ENCODE peak calls at places on chromosomes 7 and 10, in eight cellular contexts. One of them, this sample, is unnamed.

GRCh38 chr10:99660662-99661369 is 1.5 kb downstream of the ENTPD7 start:
- DNase-seq in retinal pigment epithelial cell: no peak
- DNase-seq in GM12865: no peak
- DNase-seq in A549: no peak
- DNase-seq in left ventricle myocardium inferior: no peak
- DNase-seq in WERI-Rb-1: no peak
- DNase-seq in stomach: no peak
- DNase-seq in heart right ventricle: no peak
- DNase-seq in this sample: no peak

GRCh38 chr7:130793855-130794618 is 60.0 kb upstream of the KLF14 start:
- DNase-seq in retinal pigment epithelial cell: peak
- DNase-seq in GM12865: no peak
- DNase-seq in A549: peak
- DNase-seq in left ventricle myocardium inferior: no peak
- DNase-seq in WERI-Rb-1: no peak
- DNase-seq in stomach: no peak
- DNase-seq in heart right ventricle: no peak
- DNase-seq in this sample: no peak

GRCh38 chr7:67947651-67948050 is 951.0 kb downstream of the TYW1 start:
- DNase-seq in retinal pigment epithelial cell: no peak
- DNase-seq in GM12865: no peak
- DNase-seq in A549: no peak
- DNase-seq in left ventricle myocardium inferior: no peak
- DNase-seq in WERI-Rb-1: no peak
- DNase-seq in stomach: no peak
- DNase-seq in heart right ventricle: no peak
- DNase-seq in this sample: no peak

GRCh38 chr7:46032936-46033335 is 111.9 kb upstream of the IGFBP3 start:
- DNase-seq in retinal pigment epithelial cell: no peak
- DNase-seq in GM12865: no peak
- DNase-seq in A549: peak
- DNase-seq in left ventricle myocardium inferior: no peak
- DNase-seq in WERI-Rb-1: no peak
- DNase-seq in stomach: no peak
- DNase-seq in heart right ventricle: no peak
- DNase-seq in this sample: no peak

GRCh38 chr10:7424315-7424714 is 13.5 kb upstream of the SFMBT2 start:
- DNase-seq in retinal pigment epithelial cell: no peak
- DNase-seq in GM12865: no peak
- DNase-seq in A549: no peak
- DNase-seq in left ventricle myocardium inferior: no peak
- DNase-seq in WERI-Rb-1: no peak
- DNase-seq in stomach: no peak
- DNase-seq in heart right ventricle: no peak
- DNase-seq in this sample: no peak

GRCh38 chr10:12056758-12057157 is 12.0 kb upstream of the DHTKD1 start:
- DNase-seq in retinal pigment epithelial cell: no peak
- DNase-seq in GM12865: no peak
- DNase-seq in A549: no peak
- DNase-seq in left ventricle myocardium inferior: no peak
- DNase-seq in WERI-Rb-1: no peak
- DNase-seq in stomach: no peak
- DNase-seq in heart right ventricle: no peak
- DNase-seq in this sample: no peak

GRCh38 chr7:512541-513311 is 6.9 kb downstream of the PDGFA start:
- DNase-seq in retinal pigment epithelial cell: no peak
- DNase-seq in GM12865: no peak
- DNase-seq in A549: no peak
- DNase-seq in left ventricle myocardium inferior: no peak
- DNase-seq in WERI-Rb-1: no peak
- DNase-seq in stomach: peak
- DNase-seq in heart right ventricle: peak
- DNase-seq in this sample: no peak

GRCh38 chr7:155893664-155894063 is 81.4 kb upstream of the SHH start:
- DNase-seq in retinal pigment epithelial cell: no peak
- DNase-seq in GM12865: no peak
- DNase-seq in A549: no peak
- DNase-seq in left ventricle myocardium inferior: no peak
- DNase-seq in WERI-Rb-1: no peak
- DNase-seq in stomach: no peak
- DNase-seq in heart right ventricle: no peak
- DNase-seq in this sample: no peak

GRCh38 chr10:127757033-127757432 is 20.0 kb downstream of the FOXI2 start:
- DNase-seq in retinal pigment epithelial cell: no peak
- DNase-seq in GM12865: peak
- DNase-seq in A549: no peak
- DNase-seq in left ventricle myocardium inferior: no peak
- DNase-seq in WERI-Rb-1: no peak
- DNase-seq in stomach: no peak
- DNase-seq in heart right ventricle: no peak
- DNase-seq in this sample: no peak

GRCh38 chr7:12771378-12771877 is 84.0 kb downstream of the ARL4A start:
- DNase-seq in retinal pigment epithelial cell: peak
- DNase-seq in GM12865: no peak
- DNase-seq in A549: no peak
- DNase-seq in left ventricle myocardium inferior: no peak
- DNase-seq in WERI-Rb-1: no peak
- DNase-seq in stomach: no peak
- DNase-seq in heart right ventricle: peak
- DNase-seq in this sample: no peak

GRCh38 chr10:5975641-5976473 is 1.5 kb downstream of the IL15RA start:
- DNase-seq in retinal pigment epithelial cell: no peak
- DNase-seq in GM12865: peak
- DNase-seq in A549: no peak
- DNase-seq in left ventricle myocardium inferior: peak
- DNase-seq in WERI-Rb-1: no peak
- DNase-seq in stomach: peak
- DNase-seq in heart right ventricle: no peak
- DNase-seq in this sample: no peak

DNA sequence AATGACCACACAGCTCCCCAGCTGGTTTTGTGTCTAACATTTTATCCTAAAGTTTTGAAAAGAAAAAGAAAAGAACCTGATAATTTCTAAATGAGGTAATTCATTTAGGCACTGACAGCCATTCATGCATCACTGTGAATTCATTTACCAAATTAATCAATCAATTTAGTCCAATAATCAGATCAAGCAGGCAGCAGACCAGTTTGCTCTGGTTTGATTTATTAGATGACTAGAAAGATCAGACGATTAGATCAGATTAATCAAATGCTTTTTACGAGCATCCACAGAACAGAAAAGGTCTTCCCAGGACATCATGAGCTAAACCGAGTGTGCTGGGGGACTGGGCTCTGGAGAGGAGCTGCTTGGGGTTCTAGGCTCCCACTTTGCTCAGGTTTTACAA is 226.5 kb upstream of the MYO3A start:
- DNase-seq in retinal pigment epithelial cell: no peak
- DNase-seq in GM12865: no peak
- DNase-seq in A549: no peak
- DNase-seq in left ventricle myocardium inferior: no peak
- DNase-seq in WERI-Rb-1: peak
- DNase-seq in stomach: no peak
- DNase-seq in heart right ventricle: no peak
- DNase-seq in this sample: no peak
- TF ChIP-seq CTCF in retinal pigment epithelial cell: no peak
- TF ChIP-seq CTCF in GM12865: no peak
- TF ChIP-seq CTCF in A549: no peak
- TF ChIP-seq CTCF in left ventricle myocardium inferior: no peak
- TF ChIP-seq CTCF in WERI-Rb-1: no peak
- TF ChIP-seq CTCF in stomach: no peak
- TF ChIP-seq CTCF in heart right ventricle: no peak
- TF ChIP-seq CTCF in this sample: no peak

GRCh38 chr10:77634939-77635338 is 2.7 kb downstream of the KCNMA1 start:
- DNase-seq in retinal pigment epithelial cell: no peak
- DNase-seq in GM12865: no peak
- DNase-seq in A549: no peak
- DNase-seq in left ventricle myocardium inferior: no peak
- DNase-seq in WERI-Rb-1: no peak
- DNase-seq in stomach: no peak
- DNase-seq in heart right ventricle: no peak
- DNase-seq in this sample: no peak

GRCh38 chr10:77636967-77637473 is 588 bp downstream of the KCNMA1 start:
- DNase-seq in retinal pigment epithelial cell: no peak
- DNase-seq in GM12865: no peak
- DNase-seq in A549: no peak
- DNase-seq in left ventricle myocardium inferior: no peak
- DNase-seq in WERI-Rb-1: no peak
- DNase-seq in stomach: no peak
- DNase-seq in heart right ventricle: no peak
- DNase-seq in this sample: no peak

GRCh38 chr10:77637474-77637985 is at the start of gene KCNMA1:
- DNase-seq in retinal pigment epithelial cell: no peak
- DNase-seq in GM12865: peak
- DNase-seq in A549: peak
- DNase-seq in left ventricle myocardium inferior: no peak
- DNase-seq in WERI-Rb-1: peak
- DNase-seq in stomach: no peak
- DNase-seq in heart right ventricle: no peak
- DNase-seq in this sample: no peak

GRCh38 chr10:77636286-77636966 is 1.2 kb downstream of the KCNMA1 start:
- DNase-seq in retinal pigment epithelial cell: no peak
- DNase-seq in GM12865: no peak
- DNase-seq in A549: no peak
- DNase-seq in left ventricle myocardium inferior: no peak
- DNase-seq in WERI-Rb-1: no peak
- DNase-seq in stomach: no peak
- DNase-seq in heart right ventricle: no peak
- DNase-seq in this sample: no peak

GRCh38 chr10:77635402-77636227 is 2.0 kb downstream of the KCNMA1 start:
- DNase-seq in retinal pigment epithelial cell: no peak
- DNase-seq in GM12865: no peak
- DNase-seq in A549: no peak
- DNase-seq in left ventricle myocardium inferior: no peak
- DNase-seq in WERI-Rb-1: no peak
- DNase-seq in stomach: no peak
- DNase-seq in heart right ventricle: no peak
- DNase-seq in this sample: no peak
- H3K4me3 ChIP-seq in retinal pigment epithelial cell: peak
- H3K4me3 ChIP-seq in GM12865: no peak
- H3K4me3 ChIP-seq in A549: no peak
- H3K4me3 ChIP-seq in left ventricle myocardium inferior: peak
- H3K4me3 ChIP-seq in WERI-Rb-1: no peak
- H3K4me3 ChIP-seq in stomach: peak
- H3K4me3 ChIP-seq in heart right ventricle: no peak
- H3K4me3 ChIP-seq in this sample: peak

DNA sequence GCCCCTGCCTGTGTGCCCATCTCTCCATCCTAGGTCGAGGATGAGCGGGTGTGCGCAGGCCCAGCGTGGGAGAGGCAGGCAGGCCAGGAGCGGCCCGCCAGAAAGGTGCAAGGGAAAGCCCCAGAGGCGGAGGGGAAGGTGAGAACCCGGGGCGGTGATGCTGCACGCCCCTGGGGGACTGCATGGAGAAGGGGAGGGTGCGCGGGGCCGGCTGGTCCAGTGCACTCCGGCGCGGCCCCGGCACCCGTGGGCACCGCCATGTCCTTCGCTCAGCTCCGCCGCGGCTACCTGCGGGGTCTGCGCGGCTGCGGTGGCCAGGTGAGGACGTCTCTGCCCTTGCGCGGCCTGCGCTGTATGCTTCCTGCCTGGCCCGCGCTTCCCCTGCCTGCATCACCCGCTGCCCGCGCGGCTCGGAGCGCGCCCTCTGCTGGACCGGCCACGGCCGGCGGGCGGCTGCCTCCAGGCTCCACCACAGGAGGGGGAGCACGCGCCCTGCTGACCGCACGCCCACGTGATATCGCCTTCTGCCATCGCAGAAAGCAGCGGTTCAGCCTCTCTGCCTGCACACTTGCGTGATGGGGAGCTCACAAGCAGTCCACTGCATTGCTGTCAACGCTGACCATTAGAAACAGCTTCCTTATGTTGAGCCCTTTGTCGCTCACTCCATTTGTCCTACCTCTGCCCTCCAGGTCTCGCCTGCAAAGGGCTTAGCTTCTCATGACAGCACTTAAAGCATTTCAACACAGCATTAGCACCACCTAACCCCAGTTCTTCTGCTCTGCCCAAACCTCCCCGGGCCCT is 73.9 kb downstream of the CXCL12 start:
- DNase-seq in retinal pigment epithelial cell: peak
- DNase-seq in GM12865: peak
- DNase-seq in A549: peak
- DNase-seq in left ventricle myocardium inferior: peak
- DNase-seq in WERI-Rb-1: peak
- DNase-seq in stomach: peak
- DNase-seq in heart right ventricle: peak
- DNase-seq in this sample: no peak
- TF ChIP-seq CTCF in retinal pigment epithelial cell: peak
- TF ChIP-seq CTCF in GM12865: peak
- TF ChIP-seq CTCF in A549: peak
- TF ChIP-seq CTCF in left ventricle myocardium inferior: peak
- TF ChIP-seq CTCF in WERI-Rb-1: peak
- TF ChIP-seq CTCF in stomach: no peak
- TF ChIP-seq CTCF in heart right ventricle: peak
- TF ChIP-seq CTCF in this sample: peak

GRCh38 chr7:127909424-127910152 is 121.6 kb downstream of the LRRC4 start:
- DNase-seq in retinal pigment epithelial cell: no peak
- DNase-seq in GM12865: no peak
- DNase-seq in A549: no peak
- DNase-seq in left ventricle myocardium inferior: no peak
- DNase-seq in WERI-Rb-1: no peak
- DNase-seq in stomach: no peak
- DNase-seq in heart right ventricle: no peak
- DNase-seq in this sample: no peak

GRCh38 chr7:127913686-127914085 is 117.6 kb downstream of the LRRC4 start:
- DNase-seq in retinal pigment epithelial cell: no peak
- DNase-seq in GM12865: no peak
- DNase-seq in A549: no peak
- DNase-seq in left ventricle myocardium inferior: no peak
- DNase-seq in WERI-Rb-1: no peak
- DNase-seq in stomach: no peak
- DNase-seq in heart right ventricle: no peak
- DNase-seq in this sample: no peak

GRCh38 chr7:127912901-127913300 is 118.3 kb downstream of the LRRC4 start:
- DNase-seq in retinal pigment epithelial cell: no peak
- DNase-seq in GM12865: no peak
- DNase-seq in A549: no peak
- DNase-seq in left ventricle myocardium inferior: no peak
- DNase-seq in WERI-Rb-1: no peak
- DNase-seq in stomach: no peak
- DNase-seq in heart right ventricle: no peak
- DNase-seq in this sample: no peak

GRCh38 chr7:127914693-127915092 is 116.5 kb downstream of the LRRC4 start:
- DNase-seq in retinal pigment epithelial cell: no peak
- DNase-seq in GM12865: no peak
- DNase-seq in A549: no peak
- DNase-seq in left ventricle myocardium inferior: no peak
- DNase-seq in WERI-Rb-1: no peak
- DNase-seq in stomach: no peak
- DNase-seq in heart right ventricle: no peak
- DNase-seq in this sample: no peak

DNA sequence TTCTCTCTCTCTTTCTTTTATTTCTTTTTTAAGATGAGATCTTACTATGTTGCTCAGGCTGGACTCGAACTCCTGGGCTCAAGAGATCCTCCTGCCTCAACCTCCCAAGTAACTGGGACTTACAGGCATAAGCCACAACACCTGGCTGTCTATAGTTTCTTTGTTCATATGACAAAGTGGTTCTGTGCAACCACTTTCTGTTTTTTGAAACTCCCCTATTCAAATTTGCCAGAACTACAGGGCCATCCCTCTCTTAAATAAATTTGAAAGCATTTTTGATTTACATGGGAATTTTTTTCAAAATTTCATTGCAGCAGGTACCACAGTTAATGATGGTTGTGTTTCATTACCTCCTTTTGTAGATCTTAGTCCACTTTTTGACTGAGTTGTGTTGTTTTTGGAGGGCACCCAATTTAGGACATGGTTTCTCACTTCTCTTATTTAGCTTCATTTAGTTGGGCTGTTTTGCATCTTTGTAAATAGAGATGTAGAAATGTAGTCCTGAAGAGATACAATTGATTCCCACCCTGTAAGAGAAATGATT is 119.2 kb downstream of the LRRC4 start:
- DNase-seq in retinal pigment epithelial cell: no peak
- DNase-seq in GM12865: peak
- DNase-seq in A549: no peak
- DNase-seq in left ventricle myocardium inferior: no peak
- DNase-seq in WERI-Rb-1: no peak
- DNase-seq in stomach: no peak
- DNase-seq in heart right ventricle: no peak
- DNase-seq in this sample: no peak
- H3K4me3 ChIP-seq in retinal pigment epithelial cell: no peak
- H3K4me3 ChIP-seq in GM12865: no peak
- H3K4me3 ChIP-seq in A549: no peak
- H3K4me3 ChIP-seq in left ventricle myocardium inferior: no peak
- H3K4me3 ChIP-seq in WERI-Rb-1: no peak
- H3K4me3 ChIP-seq in stomach: no peak
- H3K4me3 ChIP-seq in heart right ventricle: no peak
- H3K4me3 ChIP-seq in this sample: no peak

This sample was measured in epithelial cell of proximal tubule.